ENCODE peak calls at places on chromosomes 7 and 10, in four cellular contexts. T is GM03348, Z is T-helper 2 cell, Q is NCI-H146. M is an unnamed sample.

GRCh38 chr7:92246363-92247101 is 758 bp downstream of the ANKIB1 start:
- DNase-seq in T (peak), Q (peak), Z (peak), M (no peak)

GRCh38 chr7:3978839-3979238 is 677.8 kb downstream of the SDK1 start:
- DNase-seq in Z (no peak), Q (no peak), T (no peak), M (no peak)

GRCh38 chr10:62243647-62243997 is 25.0 kb downstream of the RTKN2 start:
- DNase-seq in Z (no peak), Q (no peak), T (no peak), M (no peak)

GRCh38 chr7:7956531-7957221 is 11.9 kb upstream of the GLCCI1 start:
- DNase-seq in Q (peak), Z (no peak), T (peak), M (no peak)

GRCh38 chr7:150370612-150371071 is 2.0 kb downstream of the REPIN1 start:
- DNase-seq in Z (no peak), Q (no peak), T (peak), M (no peak)

GRCh38 chr7:16189026-16189715 is 232.2 kb downstream of the CRPPA start:
- DNase-seq in T (peak), Z (no peak), Q (no peak), M (peak)

GRCh38 chr10:85311599-85312337 is 983.4 kb downstream of the CCSER2 start:
- DNase-seq in Z (no peak), Q (no peak), T (no peak), M (no peak)

GRCh38 chr10:43076876-43077420 is at the start of gene RET:
- DNase-seq in Z (no peak), T (peak), Q (peak), M (no peak)

GRCh38 chr10:102565793-102566192 is 62.0 kb downstream of the SUFU start:
- DNase-seq in Z (no peak), Q (peak), T (no peak), M (no peak)

GRCh38 chr7:101189109-101189508 is 9.0 kb upstream of the NAT16 start:
- DNase-seq in Q (no peak), T (no peak), Z (no peak), M (no peak)

GRCh38 chr10:73843254-73843653 is 31.1 kb downstream of the CAMK2G start:
- DNase-seq in T (no peak), Z (no peak), Q (no peak), M (no peak)

GRCh38 chr10:71268751-71269150 is 50.3 kb upstream of the SLC29A3 start:
- DNase-seq in Z (no peak), T (peak), Q (no peak), M (no peak)

GRCh38 chr7:19619122-19619521 is 89.7 kb downstream of the POLR1F start:
- DNase-seq in Q (no peak), Z (no peak), T (no peak), M (no peak)

GRCh38 chr10:17782921-17783665 is 26.1 kb upstream of the MRC1 start:
- DNase-seq in Q (no peak), Z (no peak), T (peak), M (no peak)

GRCh38 chr10:72030762-72031543 is 57.4 kb downstream of the SPOCK2 start:
- DNase-seq in Q (no peak), Z (no peak), T (no peak), M (no peak)